ENCODE peak calls at places on chromosomes 12 and 14, in seven cellular contexts. R, L, E, J, Y, V and U are unnamed samples.

GRCh38 chr12:92133166-92133565 is 12.5 kb downstream of the BTG1 start:
- DNase-seq in V (no peak), L (no peak), E (peak; percentile 45), Y (no peak), J (no peak), R (no peak), U (no peak)

GRCh38 chr14:35285168-35285990 is 6.8 kb upstream of the PSMA6 start:
- DNase-seq in R (peak; percentile 18), J (peak; percentile 95), E (no peak), Y (peak; percentile 33), V (no peak), L (no peak), U (peak; percentile 40)

GRCh38 chr14:90513151-90514014 is 116.6 kb downstream of the CALM1 start:
- DNase-seq in V (peak; percentile 91), J (no peak), R (peak; percentile 81), L (no peak), E (no peak), Y (peak; percentile 90), U (no peak)

GRCh38 chr12:129550353-129550752 is 353.5 kb downstream of the TMEM132D start:
- DNase-seq in J (no peak), L (no peak), V (no peak), R (no peak), Y (no peak), E (no peak), U (no peak)

GRCh38 chr12:47068539-47068938 is 10.9 kb upstream of the PCED1B start:
- DNase-seq in R (no peak), V (no peak), L (no peak), J (no peak), E (no peak), Y (no peak), U (no peak)

GRCh38 chr12:218221-218620 is 4.3 kb upstream of the SLC6A12 start:
- DNase-seq in V (no peak), R (no peak), J (no peak), Y (no peak), L (no peak), E (no peak), U (no peak)

GRCh38 chr14:69268223-69268622 is 8.3 kb downstream of the GALNT16 start:
- DNase-seq in R (no peak), J (no peak), V (no peak), Y (no peak), E (peak; percentile 23), L (no peak), U (no peak)

GRCh38 chr12:2893007-2893406 is 2.3 kb downstream of the TULP3 start:
- DNase-seq in L (no peak), E (peak; percentile 88), Y (peak; percentile 71), R (peak; percentile 56), J (no peak), V (peak; percentile 28), U (no peak)

GRCh38 chr12:52945389-52946232 is 3.3 kb upstream of the KRT18 start:
- DNase-seq in E (peak; percentile 90), J (no peak), Y (peak; percentile 67), R (peak; percentile 33), L (no peak), V (peak; percentile 85), U (peak; percentile 41)

GRCh38 chr12:118980407-118981014 is 830 bp upstream of the SRRM4 start:
- DNase-seq in J (no peak), R (no peak), E (no peak), Y (no peak), V (no peak), L (no peak), U (no peak)

GRCh38 chr12:120817559-120818330 is 86.4 kb downstream of the SPPL3 start:
- DNase-seq in R (no peak), J (no peak), E (no peak), Y (no peak), V (no peak), L (no peak), U (no peak)

GRCh38 chr12:56375598-56376434 is 13.2 kb upstream of the APOF start:
- DNase-seq in Y (no peak), E (no peak), L (no peak), J (no peak), V (no peak), R (no peak), U (no peak)

GRCh38 chr14:48963231-48963630 is 622.9 kb downstream of the RPS29 start:
- DNase-seq in Y (no peak), R (no peak), J (no peak), L (no peak), V (peak; percentile 49), E (no peak), U (no peak)

GRCh38 chr14:101669629-101670028 is 91.9 kb upstream of the PPP2R5C start:
- DNase-seq in E (no peak), Y (no peak), L (no peak), V (no peak), J (no peak), R (no peak), U (no peak)

GRCh38 chr12:15590180-15590826 is 198.9 kb downstream of the EPS8 start:
- DNase-seq in J (peak; percentile 46), Y (peak; percentile 74), V (peak; percentile 78), L (peak; percentile 60), R (peak; percentile 73), E (peak; percentile 21), U (peak; percentile 70)

GRCh38 chr12:3275171-3276041 is 198.2 kb downstream of the TSPAN9 start:
- DNase-seq in V (peak; percentile 85), R (peak; percentile 32), E (peak; percentile 39), Y (peak; percentile 81), J (no peak), L (peak; percentile 24), U (peak; percentile 48)

GRCh38 chr14:89276424-89276975 is 140.5 kb downstream of the FOXN3 start:
- DNase-seq in L (no peak), V (no peak), R (peak; percentile 42), Y (no peak), E (peak; percentile 91), J (peak; percentile 94), U (no peak)

GRCh38 chr14:52695481-52696091 is at the start of gene ERO1A:
- DNase-seq in V (peak; percentile 93), L (no peak), R (peak; percentile 92), J (no peak), E (peak; percentile 73), Y (peak; percentile 88), U (peak; percentile 86)

GRCh38 chr14:66955159-66955558 is 234.1 kb upstream of the GARIN2 start:
- DNase-seq in L (no peak), Y (no peak), R (no peak), V (no peak), J (no peak), E (no peak), U (no peak)

GRCh38 chr12:69987453-69988102 is 162.6 kb downstream of the MYRFL start:
- DNase-seq in R (peak; percentile 95), J (no peak), V (peak; percentile 86), Y (peak; percentile 98), L (peak; percentile 75), E (peak; percentile 99), U (peak; percentile 93)

GRCh38 chr14:23805761-23806160 is 147.8 kb upstream of the DHRS4 start:
- DNase-seq in L (no peak), R (no peak), Y (no peak), E (no peak), J (no peak), V (no peak), U (no peak)

GRCh38 chr14:94342334-94342934 is 19.3 kb upstream of the SERPINA6 start:
- DNase-seq in L (peak; percentile 95), V (peak; percentile 92), J (no peak), R (peak; percentile 99), E (peak; percentile 100), Y (peak; percentile 93), U (peak; percentile 1)

DNA sequence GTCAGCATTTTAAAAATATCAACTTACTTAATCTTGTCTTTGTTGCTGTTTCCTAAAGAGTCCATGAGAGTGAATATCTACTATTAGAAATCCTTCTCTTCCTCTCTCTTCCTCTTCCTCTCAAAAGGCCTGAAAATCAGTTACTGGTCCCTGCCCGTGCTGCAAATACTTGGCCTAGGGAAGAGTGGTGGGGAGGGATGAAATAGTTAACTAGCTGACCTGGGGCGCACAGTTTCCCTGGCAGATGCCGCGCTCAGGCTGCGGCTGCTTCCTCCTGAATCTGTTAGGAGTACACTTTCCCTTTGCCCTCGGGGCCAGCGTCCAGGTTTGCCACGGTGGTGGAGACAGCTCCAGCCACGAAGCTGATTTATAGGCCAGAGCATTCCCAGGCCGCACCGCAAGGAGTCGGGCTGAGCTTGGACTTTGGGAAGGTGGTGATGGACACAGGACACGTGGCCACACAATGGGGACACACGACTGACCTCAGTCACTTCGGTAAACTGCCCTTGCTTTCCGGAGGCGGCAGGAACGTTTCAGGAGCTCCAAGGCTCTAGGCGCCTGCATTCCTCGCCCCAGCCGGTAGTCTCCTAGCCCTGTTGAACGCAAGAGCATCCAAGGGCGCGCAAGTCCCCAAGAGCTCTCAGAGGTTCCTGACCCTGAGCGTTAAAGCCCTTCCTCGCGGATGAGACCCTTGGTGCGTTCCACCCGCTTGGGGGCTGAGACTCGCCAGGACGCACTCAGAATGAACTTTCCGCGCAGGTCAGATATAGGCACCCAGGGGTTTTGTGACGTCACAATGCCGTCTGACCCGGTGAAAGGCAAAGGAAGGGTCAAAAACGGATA is 7.1 kb upstream of the ASCL1 start:
- DNase-seq in J (no peak), L (no peak), V (peak; percentile 80), E (no peak), Y (no peak), R (no peak), U (no peak)
- TF ChIP-seq EZH2 in J (no peak), L (no peak), V (peak; percentile 33), E (no peak), Y (no peak), R (peak; percentile 46), U (peak; percentile 31)

GRCh38 chr14:95601650-95602049 is 66.8 kb downstream of the GLRX5 start:
- DNase-seq in E (no peak), J (no peak), Y (no peak), V (no peak), L (no peak), R (no peak), U (no peak)

GRCh38 chr14:95603415-95603814 is 68.6 kb downstream of the GLRX5 start:
- DNase-seq in L (no peak), Y (no peak), E (no peak), J (no peak), V (no peak), R (no peak), U (no peak)

DNA sequence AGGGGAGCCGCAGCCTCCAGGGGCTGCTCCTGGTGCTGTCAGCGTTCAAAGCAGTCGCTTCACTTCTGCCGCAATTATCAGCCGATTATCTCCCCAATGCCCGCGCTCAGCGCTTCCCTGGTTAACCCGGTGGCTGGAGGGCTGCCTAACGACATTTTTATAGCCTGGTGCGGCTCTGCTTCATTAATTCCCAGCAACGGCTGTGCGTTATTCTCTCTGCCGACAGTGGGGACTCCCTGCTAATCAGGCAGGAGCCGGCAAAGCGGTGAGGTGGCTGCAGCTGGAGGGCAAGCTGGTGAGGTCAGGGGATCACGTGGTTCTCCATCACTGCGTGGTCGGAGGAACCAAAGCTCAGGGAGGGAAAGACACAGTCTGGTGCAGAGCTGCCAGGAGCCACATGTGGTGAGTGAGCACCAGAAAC is 62.9 kb downstream of the GLRX5 start:
- DNase-seq in Y (no peak), L (no peak), E (peak; percentile 14), R (peak; percentile 21), V (peak; percentile 71), J (no peak), U (no peak)
- TF ChIP-seq EZH2 in Y (no peak), L (no peak), E (no peak), R (no peak), V (no peak), J (no peak), U (no peak)

GRCh38 chr12:1858456-1858855 is 38.1 kb downstream of the LRTM2 start:
- DNase-seq in R (no peak), L (no peak), Y (no peak), V (no peak), E (no peak), J (no peak), U (no peak)
- TF ChIP-seq EZH2 in R (no peak), L (no peak), Y (no peak), V (no peak), E (no peak), J (no peak), U (no peak)

GRCh38 chr14:104460920-104461651 is 118.5 kb upstream of the C14orf180 start:
- DNase-seq in Y (no peak), R (no peak), V (peak; percentile 34), J (no peak), L (no peak), E (no peak), U (no peak)
- TF ChIP-seq EZH2 in Y (no peak), R (no peak), V (no peak), J (no peak), L (no peak), E (no peak), U (no peak)